ENCODE peak calls at places on chromosomes 2 and 18, in nine cellular contexts. One of them, this sample, is unnamed.

GRCh38 chr2:237687666-237688065 is 60.3 kb downstream of the LRRFIP1 start:
- DNase-seq in AG10803: peak
- DNase-seq in esophagus squamous epithelium: peak
- DNase-seq in A549: peak
- DNase-seq in CD4-positive, alpha-beta T cell: peak
- DNase-seq in coronary artery: peak
- DNase-seq in foreskin fibroblast: peak
- DNase-seq in H9: no peak
- DNase-seq in HCT116: no peak
- DNase-seq in this sample: no peak

GRCh38 chr2:79713131-79713785 is 200.4 kb downstream of the CTNNA2 start:
- DNase-seq in AG10803: peak
- DNase-seq in esophagus squamous epithelium: no peak
- DNase-seq in foreskin fibroblast: no peak
- DNase-seq in CD4-positive, alpha-beta T cell: no peak
- DNase-seq in H9: no peak
- DNase-seq in coronary artery: no peak
- DNase-seq in HCT116: no peak
- DNase-seq in A549: no peak
- DNase-seq in this sample: no peak

GRCh38 chr2:163417596-163418337 is 318.0 kb downstream of the FIGN start:
- DNase-seq in coronary artery: no peak
- DNase-seq in esophagus squamous epithelium: no peak
- DNase-seq in foreskin fibroblast: no peak
- DNase-seq in AG10803: no peak
- DNase-seq in HCT116: no peak
- DNase-seq in CD4-positive, alpha-beta T cell: no peak
- DNase-seq in H9: no peak
- DNase-seq in A549: no peak
- DNase-seq in this sample: no peak

GRCh38 chr2:65429799-65430514 is 2.4 kb downstream of the SPRED2 start:
- DNase-seq in HCT116: no peak
- DNase-seq in coronary artery: no peak
- DNase-seq in H9: no peak
- DNase-seq in AG10803: peak
- DNase-seq in CD4-positive, alpha-beta T cell: no peak
- DNase-seq in foreskin fibroblast: no peak
- DNase-seq in esophagus squamous epithelium: no peak
- DNase-seq in A549: no peak
- DNase-seq in this sample: peak

GRCh38 chr2:67797801-67798535 is 264.8 kb downstream of the C1D start:
- DNase-seq in H9: no peak
- DNase-seq in AG10803: peak
- DNase-seq in coronary artery: no peak
- DNase-seq in foreskin fibroblast: peak
- DNase-seq in esophagus squamous epithelium: no peak
- DNase-seq in HCT116: no peak
- DNase-seq in CD4-positive, alpha-beta T cell: no peak
- DNase-seq in A549: no peak
- DNase-seq in this sample: no peak

GRCh38 chr2:31440764-31441163 is 26.2 kb upstream of the XDH start:
- DNase-seq in esophagus squamous epithelium: no peak
- DNase-seq in A549: peak
- DNase-seq in HCT116: no peak
- DNase-seq in coronary artery: no peak
- DNase-seq in AG10803: peak
- DNase-seq in H9: no peak
- DNase-seq in CD4-positive, alpha-beta T cell: no peak
- DNase-seq in foreskin fibroblast: peak
- DNase-seq in this sample: no peak

GRCh38 chr2:200159829-200160781 is 146.4 kb upstream of the SPATS2L start:
- DNase-seq in AG10803: peak
- DNase-seq in esophagus squamous epithelium: no peak
- DNase-seq in foreskin fibroblast: peak
- DNase-seq in coronary artery: no peak
- DNase-seq in HCT116: no peak
- DNase-seq in H9: no peak
- DNase-seq in A549: no peak
- DNase-seq in CD4-positive, alpha-beta T cell: no peak
- DNase-seq in this sample: no peak

GRCh38 chr2:6986251-6986893 is 69.2 kb downstream of the RNF144A start:
- DNase-seq in HCT116: no peak
- DNase-seq in H9: no peak
- DNase-seq in CD4-positive, alpha-beta T cell: no peak
- DNase-seq in foreskin fibroblast: no peak
- DNase-seq in coronary artery: no peak
- DNase-seq in A549: peak
- DNase-seq in esophagus squamous epithelium: no peak
- DNase-seq in AG10803: no peak
- DNase-seq in this sample: no peak

GRCh38 chr2:17317439-17317976 is 200.7 kb downstream of the RAD51AP2 start:
- DNase-seq in HCT116: no peak
- DNase-seq in CD4-positive, alpha-beta T cell: no peak
- DNase-seq in esophagus squamous epithelium: no peak
- DNase-seq in A549: no peak
- DNase-seq in H9: no peak
- DNase-seq in foreskin fibroblast: no peak
- DNase-seq in coronary artery: no peak
- DNase-seq in AG10803: no peak
- DNase-seq in this sample: no peak

GRCh38 chr2:150126143-150126725 is 361.2 kb downstream of the RND3 start:
- DNase-seq in H9: no peak
- DNase-seq in CD4-positive, alpha-beta T cell: no peak
- DNase-seq in esophagus squamous epithelium: no peak
- DNase-seq in A549: peak
- DNase-seq in AG10803: no peak
- DNase-seq in HCT116: no peak
- DNase-seq in coronary artery: no peak
- DNase-seq in foreskin fibroblast: no peak
- DNase-seq in this sample: no peak

GRCh38 chr18:44823286-44823685 is 142.6 kb downstream of the SETBP1 start:
- DNase-seq in HCT116: no peak
- DNase-seq in coronary artery: no peak
- DNase-seq in foreskin fibroblast: no peak
- DNase-seq in AG10803: no peak
- DNase-seq in CD4-positive, alpha-beta T cell: no peak
- DNase-seq in esophagus squamous epithelium: no peak
- DNase-seq in H9: no peak
- DNase-seq in A549: peak
- DNase-seq in this sample: no peak
- TF ChIP-seq CTCF in HCT116: no peak
- TF ChIP-seq CTCF in coronary artery: no peak
- TF ChIP-seq CTCF in foreskin fibroblast: no peak
- TF ChIP-seq CTCF in AG10803: no peak
- TF ChIP-seq CTCF in CD4-positive, alpha-beta T cell: no peak
- TF ChIP-seq CTCF in esophagus squamous epithelium: no peak
- TF ChIP-seq CTCF in H9: no peak
- TF ChIP-seq CTCF in A549: no peak
- TF ChIP-seq CTCF in this sample: no peak

GRCh38 chr2:42663106-42663755 is 94.8 kb downstream of the MTA3 start:
- DNase-seq in coronary artery: peak
- DNase-seq in AG10803: peak
- DNase-seq in HCT116: peak
- DNase-seq in H9: peak
- DNase-seq in CD4-positive, alpha-beta T cell: peak
- DNase-seq in A549: peak
- DNase-seq in esophagus squamous epithelium: peak
- DNase-seq in foreskin fibroblast: peak
- DNase-seq in this sample: peak
- TF ChIP-seq CTCF in coronary artery: peak
- TF ChIP-seq CTCF in AG10803: peak
- TF ChIP-seq CTCF in HCT116: peak
- TF ChIP-seq CTCF in H9: peak
- TF ChIP-seq CTCF in CD4-positive, alpha-beta T cell: peak
- TF ChIP-seq CTCF in A549: peak
- TF ChIP-seq CTCF in esophagus squamous epithelium: peak
- TF ChIP-seq CTCF in foreskin fibroblast: peak
- TF ChIP-seq CTCF in this sample: peak

GRCh38 chr2:3198119-3198518 is 179.5 kb downstream of the EIPR1 start:
- DNase-seq in coronary artery: no peak
- DNase-seq in H9: peak
- DNase-seq in CD4-positive, alpha-beta T cell: no peak
- DNase-seq in A549: peak
- DNase-seq in foreskin fibroblast: no peak
- DNase-seq in esophagus squamous epithelium: no peak
- DNase-seq in HCT116: no peak
- DNase-seq in AG10803: no peak
- DNase-seq in this sample: no peak
- TF ChIP-seq CTCF in coronary artery: no peak
- TF ChIP-seq CTCF in H9: peak
- TF ChIP-seq CTCF in CD4-positive, alpha-beta T cell: no peak
- TF ChIP-seq CTCF in A549: no peak
- TF ChIP-seq CTCF in foreskin fibroblast: no peak
- TF ChIP-seq CTCF in esophagus squamous epithelium: no peak
- TF ChIP-seq CTCF in HCT116: peak
- TF ChIP-seq CTCF in AG10803: no peak
- TF ChIP-seq CTCF in this sample: peak

GRCh38 chr2:3807853-3808252 is 104.5 kb downstream of the DCDC2C start:
- DNase-seq in H9: no peak
- DNase-seq in esophagus squamous epithelium: no peak
- DNase-seq in coronary artery: no peak
- DNase-seq in foreskin fibroblast: no peak
- DNase-seq in HCT116: no peak
- DNase-seq in A549: peak
- DNase-seq in AG10803: peak
- DNase-seq in CD4-positive, alpha-beta T cell: no peak
- DNase-seq in this sample: no peak

GRCh38 chr2:3801506-3801905 is 98.1 kb downstream of the DCDC2C start:
- DNase-seq in HCT116: no peak
- DNase-seq in AG10803: no peak
- DNase-seq in coronary artery: no peak
- DNase-seq in A549: no peak
- DNase-seq in CD4-positive, alpha-beta T cell: no peak
- DNase-seq in foreskin fibroblast: no peak
- DNase-seq in H9: no peak
- DNase-seq in esophagus squamous epithelium: no peak
- DNase-seq in this sample: no peak

GRCh38 chr2:3806730-3807129 is 103.4 kb downstream of the DCDC2C start:
- DNase-seq in HCT116: no peak
- DNase-seq in AG10803: no peak
- DNase-seq in foreskin fibroblast: no peak
- DNase-seq in coronary artery: no peak
- DNase-seq in H9: no peak
- DNase-seq in esophagus squamous epithelium: no peak
- DNase-seq in A549: no peak
- DNase-seq in CD4-positive, alpha-beta T cell: no peak
- DNase-seq in this sample: no peak

DNA sequence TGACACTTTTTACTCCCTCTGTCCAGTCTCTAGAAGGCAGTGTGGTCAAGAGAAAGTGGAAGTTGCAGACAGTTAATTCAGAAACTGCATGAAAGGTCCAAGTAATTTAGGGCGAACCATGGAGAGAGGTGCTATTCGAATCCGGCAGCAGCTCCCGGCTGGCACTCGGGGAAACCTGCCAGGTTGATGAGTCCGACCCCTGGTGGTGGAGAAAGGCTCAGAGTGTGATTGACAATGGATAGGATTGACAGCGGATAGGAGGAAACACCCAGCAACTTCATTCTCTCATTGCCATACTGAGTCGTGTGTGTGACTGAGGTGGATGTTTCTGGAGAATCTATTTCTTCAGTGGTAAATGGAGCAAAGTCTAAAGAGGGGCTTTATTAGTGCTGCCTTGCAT is 101.7 kb downstream of the DCDC2C start:
- DNase-seq in HCT116: peak
- DNase-seq in esophagus squamous epithelium: no peak
- DNase-seq in foreskin fibroblast: no peak
- DNase-seq in A549: peak
- DNase-seq in CD4-positive, alpha-beta T cell: no peak
- DNase-seq in coronary artery: no peak
- DNase-seq in AG10803: no peak
- DNase-seq in H9: peak
- DNase-seq in this sample: peak
- TF ChIP-seq CTCF in HCT116: peak
- TF ChIP-seq CTCF in esophagus squamous epithelium: no peak
- TF ChIP-seq CTCF in foreskin fibroblast: peak
- TF ChIP-seq CTCF in A549: peak
- TF ChIP-seq CTCF in CD4-positive, alpha-beta T cell: no peak
- TF ChIP-seq CTCF in coronary artery: no peak
- TF ChIP-seq CTCF in AG10803: peak
- TF ChIP-seq CTCF in H9: peak
- TF ChIP-seq CTCF in this sample: peak

DNA sequence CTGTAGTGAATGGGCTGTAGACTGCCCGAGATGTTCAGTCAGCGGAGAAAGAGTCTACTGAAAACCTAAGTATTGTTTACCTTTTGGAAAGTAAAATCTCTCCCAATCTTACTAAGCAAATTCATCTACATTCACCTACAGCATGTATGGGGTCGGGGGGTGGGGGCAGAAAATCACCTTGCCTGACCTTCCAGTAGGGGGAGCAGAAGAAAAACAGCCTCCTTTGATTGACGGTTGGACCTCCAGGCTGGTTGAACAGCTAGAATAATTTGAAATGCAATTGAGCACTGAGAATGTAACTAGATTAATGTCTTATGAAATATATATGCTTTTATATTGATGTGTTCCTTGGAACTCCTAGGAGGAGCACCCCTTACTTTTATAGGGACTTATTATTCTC is 10.0 kb downstream of the LRATD1 start:
- DNase-seq in A549: no peak
- DNase-seq in HCT116: no peak
- DNase-seq in coronary artery: no peak
- DNase-seq in AG10803: no peak
- DNase-seq in esophagus squamous epithelium: no peak
- DNase-seq in CD4-positive, alpha-beta T cell: no peak
- DNase-seq in foreskin fibroblast: no peak
- DNase-seq in H9: no peak
- DNase-seq in this sample: no peak
- TF ChIP-seq CTCF in A549: no peak
- TF ChIP-seq CTCF in HCT116: no peak
- TF ChIP-seq CTCF in coronary artery: no peak
- TF ChIP-seq CTCF in AG10803: peak
- TF ChIP-seq CTCF in esophagus squamous epithelium: no peak
- TF ChIP-seq CTCF in CD4-positive, alpha-beta T cell: no peak
- TF ChIP-seq CTCF in foreskin fibroblast: no peak
- TF ChIP-seq CTCF in H9: peak
- TF ChIP-seq CTCF in this sample: no peak

This sample was measured in glutamatergic neuron.